ENCODE peak calls at places on chromosomes 12 and 14, in ten cellular contexts. D, Y, C, G, P, K, V, E, T and Z are unnamed samples.
A peak's percentile ranks its signal among the peaks of the same experiment; 100 is the strongest.

GRCh38 chr12:82673698-82674097 is 13.0 kb upstream of the TMTC2 start:
- DNase-seq in K (no peak), P (no peak), V (no peak), G (no peak), Y (no peak), T (no peak), D (no peak), C (no peak), E (no peak), Z (no peak)

GRCh38 chr12:67572492-67572891 is 76.1 kb upstream of the DYRK2 start:
- DNase-seq in Y (no peak), V (no peak), E (no peak), D (no peak), K (no peak), P (no peak), C (no peak), G (no peak), T (no peak), Z (no peak)

GRCh38 chr12:74963867-74964331 is 245.7 kb downstream of the KCNC2 start:
- DNase-seq in V (no peak), P (no peak), C (no peak), D (no peak), K (no peak), E (no peak), G (no peak), Y (no peak), T (no peak), Z (no peak)

GRCh38 chr12:114665411-114666181 is 18.4 kb downstream of the TBX3 start:
- DNase-seq in V (no peak), G (no peak), T (no peak), Y (no peak), P (no peak), K (no peak), D (no peak), C (no peak), E (no peak), Z (no peak)

GRCh38 chr12:15532364-15532977 is 210.2 kb downstream of the PTPRO start:
- DNase-seq in T (no peak), E (no peak), P (no peak), Y (no peak), D (no peak), V (peak; percentile 49), C (peak; percentile 66), G (peak; percentile 36), K (no peak), Z (no peak)

GRCh38 chr12:53379389-53380103 is 430 bp upstream of the SP1 start:
- DNase-seq in P (peak; percentile 97), V (peak; percentile 86), K (peak; percentile 90), G (peak; percentile 92), D (peak; percentile 96), Y (peak; percentile 96), E (peak; percentile 96), C (peak; percentile 100), T (peak; percentile 98), Z (peak; percentile 83)

GRCh38 chr12:108649668-108650067 is 16.0 kb upstream of the SELPLG start:
- DNase-seq in D (no peak), P (no peak), Y (no peak), E (no peak), K (no peak), C (no peak), G (no peak), T (no peak), V (no peak), Z (no peak)

GRCh38 chr12:92735131-92735721 is 32.4 kb downstream of the PLEKHG7 start:
- DNase-seq in D (no peak), P (no peak), Y (no peak), G (no peak), T (no peak), K (no peak), C (no peak), E (no peak), V (no peak), Z (no peak)

GRCh38 chr12:57899010-57899662 is 42.2 kb upstream of the ATP23 start:
- DNase-seq in K (no peak), C (peak; percentile 94), T (no peak), D (no peak), V (peak; percentile 81), G (peak; percentile 77), Y (no peak), P (peak; percentile 89), E (peak; percentile 31), Z (no peak)

GRCh38 chr14:33386140-33386539 is 447.5 kb downstream of the NPAS3 start:
- DNase-seq in T (no peak), E (no peak), K (no peak), Y (no peak), G (no peak), C (no peak), D (no peak), P (no peak), V (no peak), Z (no peak)

GRCh38 chr12:53698948-53699672 is 23.2 kb upstream of the ATP5MC2 start:
- DNase-seq in V (no peak), K (no peak), G (no peak), Y (no peak), E (no peak), C (no peak), D (no peak), P (no peak), T (no peak), Z (no peak)

GRCh38 chr12:106918746-106919145 is 37.0 kb upstream of the TMEM263 start:
- DNase-seq in T (no peak), Y (no peak), E (no peak), K (peak; percentile 18), V (no peak), D (no peak), C (no peak), G (no peak), P (no peak), Z (no peak)
- TF ChIP-seq CTCF in T (no peak), Y (no peak), E (peak; percentile 61), K (peak; percentile 12), V (peak; percentile 66), D (no peak), C (peak; percentile 39), G (no peak), P (peak; percentile 66), Z (peak; percentile 86)

GRCh38 chr14:105897725-105898113 is 371.3 kb downstream of the TMEM121 start:
- DNase-seq in C (no peak), D (peak; percentile 4), T (no peak), K (no peak), E (no peak), V (no peak), Y (no peak), P (no peak), G (no peak), Z (no peak)
- TF ChIP-seq CTCF in C (no peak), D (no peak), T (no peak), K (no peak), E (no peak), V (no peak), Y (no peak), P (no peak), G (no peak), Z (no peak)

GRCh38 chr14:50312734-50313054 is 570 bp downstream of the DMAC2L start:
- DNase-seq in T (no peak), E (no peak), K (no peak), Y (no peak), G (no peak), D (no peak), V (no peak), C (no peak), P (no peak), Z (no peak)

GRCh38 chr14:50311337-50311973 is 574 bp downstream of the L2HGDH start:
- DNase-seq in T (no peak), G (no peak), C (no peak), Y (no peak), V (no peak), K (no peak), P (peak; percentile 10), D (no peak), E (no peak), Z (no peak)

GRCh38 chr14:50310445-50310844 is 1.6 kb downstream of the L2HGDH start:
- DNase-seq in C (no peak), Y (no peak), P (no peak), G (no peak), T (no peak), D (no peak), K (no peak), V (no peak), E (no peak), Z (no peak)

GRCh38 chr14:50308363-50308762 is 3.7 kb downstream of the L2HGDH start:
- DNase-seq in K (no peak), T (no peak), P (no peak), Y (no peak), G (no peak), V (no peak), D (no peak), E (no peak), C (no peak), Z (no peak)

GRCh38 chr14:50311974-50312733 is at the start of the genes DMAC2L and L2HGDH:
- DNase-seq in Y (peak; percentile 60), K (peak; percentile 98), T (peak; percentile 96), V (peak; percentile 98), D (peak; percentile 95), E (peak; percentile 93), P (peak; percentile 98), C (peak; percentile 97), G (peak; percentile 87), Z (peak; percentile 89)
- TF ChIP-seq CTCF in Y (no peak), K (peak; percentile 59), T (no peak), V (no peak), D (peak; percentile 43), E (no peak), P (no peak), C (no peak), G (no peak), Z (no peak)

GRCh38 chr12:51371295-51371953 is 19.8 kb downstream of the GALNT6 start:
- DNase-seq in E (peak; percentile 26), K (no peak), Y (peak; percentile 36), V (no peak), G (no peak), T (no peak), C (no peak), D (peak; percentile 48), P (no peak), Z (no peak)

GRCh38 chr12:51370667-51371066 is 20.5 kb downstream of the GALNT6 start:
- DNase-seq in G (no peak), C (no peak), T (no peak), Y (no peak), V (no peak), K (no peak), E (no peak), D (no peak), P (no peak), Z (no peak)

GRCh38 chr12:51373222-51373621 is 18.0 kb downstream of the GALNT6 start:
- DNase-seq in T (no peak), V (no peak), P (no peak), Y (no peak), K (no peak), D (no peak), C (no peak), G (no peak), E (no peak), Z (no peak)

GRCh38 chr12:51374346-51374745 is 16.9 kb downstream of the GALNT6 start:
- DNase-seq in Y (no peak), D (no peak), E (no peak), V (no peak), C (no peak), G (no peak), K (no peak), T (no peak), P (no peak), Z (no peak)

DNA sequence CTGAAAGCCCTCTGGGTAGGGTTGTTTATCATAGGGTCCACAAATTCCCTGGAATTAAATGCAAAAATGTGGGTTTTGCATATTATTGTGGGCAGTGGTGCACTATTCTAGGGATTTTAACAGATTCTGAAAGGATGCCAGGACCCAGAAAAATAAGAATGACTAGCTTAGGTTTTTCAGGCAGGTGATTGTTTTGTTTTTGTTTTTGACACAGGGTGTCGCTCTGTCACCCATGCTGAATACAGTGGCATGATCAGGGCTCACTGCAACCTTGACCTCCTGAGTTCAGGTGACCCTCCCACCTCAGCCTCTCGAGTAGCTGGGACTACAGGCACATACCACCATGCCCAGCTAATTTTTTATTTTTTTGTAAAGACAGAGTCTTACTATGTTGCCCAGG is 19.2 kb downstream of the GALNT6 start:
- DNase-seq in E (no peak), G (no peak), T (no peak), Y (no peak), K (no peak), V (no peak), P (no peak), D (no peak), C (no peak), Z (no peak)
- TF ChIP-seq CTCF in E (no peak), G (no peak), T (no peak), Y (no peak), K (no peak), V (no peak), P (no peak), D (no peak), C (no peak), Z (no peak)